ENCODE peak calls at places on chromosomes 7 and 10, in five cellular contexts. One of them, this sample, is unnamed.

GRCh38 chr7:55432937-55433784 is 68.0 kb downstream of the LANCL2 start:
- DNase-seq in RWPE1: peak; percentile 79
- DNase-seq in body of pancreas: no peak
- DNase-seq in suprapubic skin: no peak
- DNase-seq in substantia nigra: no peak
- DNase-seq in this sample: peak; percentile 63

GRCh38 chr10:57973451-57973850 is 294.2 kb downstream of the IPMK start:
- DNase-seq in suprapubic skin: no peak
- DNase-seq in RWPE1: no peak
- DNase-seq in body of pancreas: no peak
- DNase-seq in substantia nigra: no peak
- DNase-seq in this sample: no peak

GRCh38 chr7:80312139-80312661 is 177.6 kb downstream of the GNAI1 start:
- DNase-seq in suprapubic skin: no peak
- DNase-seq in RWPE1: peak; percentile 62
- DNase-seq in body of pancreas: peak; percentile 32
- DNase-seq in substantia nigra: no peak
- DNase-seq in this sample: peak; percentile 53

GRCh38 chr10:34033067-34033466 is 698.6 kb upstream of the NRP1 start:
- DNase-seq in body of pancreas: no peak
- DNase-seq in suprapubic skin: no peak
- DNase-seq in RWPE1: peak; percentile 66
- DNase-seq in substantia nigra: no peak
- DNase-seq in this sample: no peak

GRCh38 chr7:78121878-78122277 is 323.3 kb downstream of the PHTF2 start:
- DNase-seq in RWPE1: no peak
- DNase-seq in body of pancreas: no peak
- DNase-seq in suprapubic skin: no peak
- DNase-seq in substantia nigra: no peak
- DNase-seq in this sample: no peak

GRCh38 chr10:114715171-114715670 is 57.1 kb upstream of the ABLIM1 start:
- DNase-seq in substantia nigra: no peak
- DNase-seq in RWPE1: no peak
- DNase-seq in body of pancreas: no peak
- DNase-seq in suprapubic skin: no peak
- DNase-seq in this sample: peak; percentile 57

GRCh38 chr7:67738-68395 is 124.5 kb upstream of the FAM20C start:
- DNase-seq in body of pancreas: peak; percentile 4
- DNase-seq in suprapubic skin: peak; percentile 55
- DNase-seq in substantia nigra: no peak
- DNase-seq in RWPE1: no peak
- DNase-seq in this sample: no peak

GRCh38 chr10:79358811-79359210 is 11.5 kb downstream of the PPIF start:
- DNase-seq in body of pancreas: peak; percentile 71
- DNase-seq in suprapubic skin: no peak
- DNase-seq in substantia nigra: no peak
- DNase-seq in RWPE1: no peak
- DNase-seq in this sample: peak; percentile 85

GRCh38 chr10:3455385-3456334 is 283.1 kb upstream of the PITRM1 start:
- DNase-seq in RWPE1: no peak
- DNase-seq in substantia nigra: no peak
- DNase-seq in body of pancreas: no peak
- DNase-seq in suprapubic skin: no peak
- DNase-seq in this sample: peak; percentile 94

GRCh38 chr10:31419394-31420063 is 100.5 kb downstream of the ZEB1 start:
- DNase-seq in substantia nigra: no peak
- DNase-seq in body of pancreas: no peak
- DNase-seq in suprapubic skin: no peak
- DNase-seq in RWPE1: no peak
- DNase-seq in this sample: peak; percentile 82

GRCh38 chr7:17144313-17144712 is 154.1 kb upstream of the AHR start:
- DNase-seq in suprapubic skin: no peak
- DNase-seq in substantia nigra: no peak
- DNase-seq in RWPE1: peak; percentile 59
- DNase-seq in body of pancreas: no peak
- DNase-seq in this sample: no peak

GRCh38 chr7:87570178-87570577 is 30.5 kb downstream of the ABCB1 start:
- DNase-seq in suprapubic skin: no peak
- DNase-seq in substantia nigra: no peak
- DNase-seq in body of pancreas: no peak
- DNase-seq in RWPE1: peak; percentile 5
- DNase-seq in this sample: no peak

GRCh38 chr10:49325131-49325915 is 26.4 kb downstream of the C10orf71 start:
- DNase-seq in substantia nigra: no peak
- DNase-seq in suprapubic skin: peak; percentile 47
- DNase-seq in body of pancreas: no peak
- DNase-seq in RWPE1: no peak
- DNase-seq in this sample: no peak

GRCh38 chr7:96361116-96361857 is 39.4 kb upstream of the SLC25A13 start:
- DNase-seq in RWPE1: no peak
- DNase-seq in suprapubic skin: no peak
- DNase-seq in body of pancreas: no peak
- DNase-seq in substantia nigra: no peak
- DNase-seq in this sample: no peak

GRCh38 chr7:106059556-106059955 is 52.6 kb downstream of the SYPL1 start:
- DNase-seq in RWPE1: no peak
- DNase-seq in substantia nigra: no peak
- DNase-seq in suprapubic skin: no peak
- DNase-seq in body of pancreas: no peak
- DNase-seq in this sample: no peak

GRCh38 chr10:16809074-16809718 is 8.0 kb downstream of the RSU1 start:
- DNase-seq in substantia nigra: no peak
- DNase-seq in body of pancreas: peak; percentile 54
- DNase-seq in RWPE1: no peak
- DNase-seq in suprapubic skin: no peak
- DNase-seq in this sample: peak; percentile 26

GRCh38 chr7:29277436-29278215 is 83.1 kb downstream of the CHN2 start:
- DNase-seq in suprapubic skin: no peak
- DNase-seq in body of pancreas: peak; percentile 88
- DNase-seq in RWPE1: no peak
- DNase-seq in substantia nigra: no peak
- DNase-seq in this sample: no peak

GRCh38 chr7:2108501-2109250 is 124.1 kb downstream of the MAD1L1 start:
- DNase-seq in RWPE1: no peak
- DNase-seq in substantia nigra: no peak
- DNase-seq in suprapubic skin: no peak
- DNase-seq in body of pancreas: no peak
- DNase-seq in this sample: no peak

GRCh38 chr7:85396676-85397075 is 209.8 kb upstream of the SEMA3D start:
- DNase-seq in substantia nigra: no peak
- DNase-seq in RWPE1: no peak
- DNase-seq in suprapubic skin: no peak
- DNase-seq in body of pancreas: no peak
- DNase-seq in this sample: no peak

DNA sequence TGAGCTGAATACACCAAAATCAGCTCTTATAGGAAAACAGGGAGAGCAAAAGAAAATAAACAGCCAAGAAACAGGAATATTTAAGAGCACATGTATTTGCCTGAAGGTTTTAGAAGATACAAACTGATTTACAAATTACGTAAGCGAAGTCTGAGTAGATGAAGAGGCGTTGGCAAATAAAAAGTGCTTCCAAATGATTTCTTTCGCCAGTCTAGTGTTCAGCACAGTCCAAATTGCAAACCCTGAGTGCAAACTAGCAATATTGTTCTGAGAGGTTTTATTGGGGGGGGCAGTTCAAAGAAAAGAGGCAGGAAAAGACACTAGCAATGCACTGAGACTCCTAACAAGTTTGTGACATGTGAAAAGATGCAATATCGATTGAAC is 8.1 kb downstream of the PRKAG2 start:
- DNase-seq in body of pancreas: no peak
- DNase-seq in substantia nigra: no peak
- DNase-seq in RWPE1: no peak
- DNase-seq in suprapubic skin: no peak
- DNase-seq in this sample: no peak
- H3K27ac ChIP-seq in body of pancreas: peak overlapping the region; percentile 68
- H3K27ac ChIP-seq in substantia nigra: no peak overlapping the region
- H3K27ac ChIP-seq in RWPE1: no peak overlapping the region
- H3K27ac ChIP-seq in suprapubic skin: peak overlapping the region; percentile 48
- H3K27ac ChIP-seq in this sample: no peak overlapping the region

GRCh38 chr10:61304751-61305150 is 148.4 kb downstream of the TMEM26 start:
- DNase-seq in body of pancreas: no peak
- DNase-seq in RWPE1: no peak
- DNase-seq in substantia nigra: no peak
- DNase-seq in suprapubic skin: no peak
- DNase-seq in this sample: no peak
- H3K27ac ChIP-seq in body of pancreas: no peak overlapping the region
- H3K27ac ChIP-seq in RWPE1: no peak overlapping the region
- H3K27ac ChIP-seq in substantia nigra: no peak overlapping the region
- H3K27ac ChIP-seq in suprapubic skin: no peak overlapping the region
- H3K27ac ChIP-seq in this sample: no peak overlapping the region

DNA sequence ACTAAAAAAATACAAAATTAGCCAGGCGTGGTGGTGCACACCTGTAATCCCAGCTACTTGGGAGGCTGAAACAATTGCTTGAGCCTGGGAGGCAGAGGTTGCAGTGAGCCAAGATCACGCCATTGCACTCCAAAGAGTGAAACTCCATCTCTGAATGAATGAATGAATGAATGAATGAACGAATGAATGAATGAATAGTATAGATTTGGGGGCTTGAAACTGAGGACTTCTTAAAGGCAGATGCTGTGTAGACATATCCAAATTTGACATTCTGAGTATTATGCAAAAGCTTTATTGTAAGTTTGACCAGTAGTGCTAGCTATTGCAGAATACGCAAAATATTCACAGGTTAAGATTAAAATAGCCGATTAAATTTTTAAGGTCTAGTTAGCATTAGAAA is 30.8 kb upstream of the ST7 start:
- DNase-seq in RWPE1: no peak
- DNase-seq in substantia nigra: no peak
- DNase-seq in suprapubic skin: no peak
- DNase-seq in body of pancreas: no peak
- DNase-seq in this sample: no peak
- H3K27ac ChIP-seq in RWPE1: no peak overlapping the region
- H3K27ac ChIP-seq in substantia nigra: no peak overlapping the region
- H3K27ac ChIP-seq in suprapubic skin: no peak overlapping the region
- H3K27ac ChIP-seq in body of pancreas: no peak overlapping the region
- H3K27ac ChIP-seq in this sample: no peak overlapping the region

DNA sequence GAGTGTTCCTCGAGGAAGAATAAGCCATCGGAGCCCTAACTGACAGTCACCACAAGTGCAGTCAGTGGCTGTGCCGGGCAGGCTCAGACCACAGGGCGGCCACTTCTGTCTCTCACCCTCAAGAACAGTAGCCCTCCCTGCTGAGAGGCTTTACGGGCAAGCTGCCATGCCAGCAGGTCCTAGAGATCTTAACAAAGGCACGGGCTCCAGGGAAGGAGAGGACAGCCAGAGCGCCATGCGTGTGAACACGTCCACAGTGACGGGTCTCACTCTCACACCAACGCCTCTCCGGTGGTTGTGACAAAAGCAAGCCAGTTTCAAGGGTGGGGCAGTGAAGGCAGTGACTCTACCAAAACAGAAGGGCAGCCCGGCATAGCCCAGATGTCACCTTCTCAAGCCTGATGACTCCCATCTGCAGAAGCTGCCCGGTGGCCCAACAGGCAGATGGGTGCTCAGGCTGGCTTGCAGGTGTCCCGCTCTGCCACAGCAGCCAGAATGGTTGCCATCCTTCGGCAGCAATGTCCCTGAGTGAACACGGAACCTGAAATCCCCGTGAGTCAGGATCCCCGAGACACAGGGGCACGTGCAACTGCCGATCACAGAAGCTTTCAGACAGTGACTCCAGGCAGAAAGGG is 102.0 kb downstream of the FAM53B start:
- DNase-seq in body of pancreas: no peak
- DNase-seq in substantia nigra: no peak
- DNase-seq in RWPE1: no peak
- DNase-seq in suprapubic skin: no peak
- DNase-seq in this sample: no peak
- H3K27ac ChIP-seq in body of pancreas: no peak overlapping the region
- H3K27ac ChIP-seq in substantia nigra: peak overlapping the region; percentile 98
- H3K27ac ChIP-seq in RWPE1: peak overlapping the region; percentile 80
- H3K27ac ChIP-seq in suprapubic skin: peak overlapping the region; percentile 66
- H3K27ac ChIP-seq in this sample: no peak overlapping the region

DNA sequence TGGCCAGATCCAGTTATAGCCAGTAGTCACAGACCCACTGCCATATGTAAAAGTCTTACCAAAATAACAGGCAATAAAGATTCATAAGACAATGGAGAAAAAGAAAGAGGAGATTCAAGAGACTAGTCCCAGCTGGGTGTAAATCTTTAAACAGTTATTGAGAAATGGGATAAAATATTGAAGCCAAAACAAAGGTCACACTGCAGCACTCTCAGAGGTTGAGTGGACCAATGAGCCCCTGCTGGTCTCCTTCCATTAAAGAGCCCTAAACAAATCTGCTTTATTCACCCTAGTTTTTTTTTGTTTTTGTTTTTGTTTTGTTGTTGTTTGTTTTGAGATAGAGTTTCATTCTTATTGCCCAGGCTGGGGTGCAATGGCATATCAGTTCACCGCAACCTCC is 98.8 kb downstream of the JMJD1C start:
- DNase-seq in suprapubic skin: no peak
- DNase-seq in substantia nigra: no peak
- DNase-seq in RWPE1: no peak
- DNase-seq in body of pancreas: no peak
- DNase-seq in this sample: no peak
- H3K27ac ChIP-seq in suprapubic skin: no peak overlapping the region
- H3K27ac ChIP-seq in substantia nigra: no peak overlapping the region
- H3K27ac ChIP-seq in RWPE1: no peak overlapping the region
- H3K27ac ChIP-seq in body of pancreas: no peak overlapping the region
- H3K27ac ChIP-seq in this sample: no peak overlapping the region

DNA sequence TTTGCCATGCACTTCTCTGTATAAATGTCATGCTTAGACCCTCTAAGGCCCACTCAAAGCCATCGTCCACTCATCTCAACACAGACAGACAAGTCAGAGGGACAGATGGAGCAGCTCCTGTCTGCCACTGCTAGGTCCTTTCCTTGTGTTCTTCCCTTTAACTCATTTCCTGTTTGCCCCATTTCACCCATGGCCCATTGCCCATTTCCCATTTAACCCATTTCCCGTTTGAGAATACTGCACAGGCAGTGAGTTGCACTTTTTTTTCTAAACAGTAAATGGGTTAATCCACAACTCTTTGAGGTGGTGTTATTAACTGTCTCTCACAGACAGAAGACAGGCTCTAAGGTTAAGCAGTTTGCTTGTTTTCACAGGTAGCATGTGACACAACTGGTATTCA is 179.3 kb downstream of the NPSR1 start:
- DNase-seq in RWPE1: no peak
- DNase-seq in substantia nigra: no peak
- DNase-seq in body of pancreas: no peak
- DNase-seq in suprapubic skin: no peak
- DNase-seq in this sample: no peak
- H3K27ac ChIP-seq in RWPE1: no peak overlapping the region
- H3K27ac ChIP-seq in substantia nigra: no peak overlapping the region
- H3K27ac ChIP-seq in body of pancreas: no peak overlapping the region
- H3K27ac ChIP-seq in suprapubic skin: no peak overlapping the region
- H3K27ac ChIP-seq in this sample: no peak overlapping the region

GRCh38 chr10:44356139-44357115 is 28.5 kb downstream of the CXCL12 start:
- DNase-seq in suprapubic skin: no peak
- DNase-seq in body of pancreas: no peak
- DNase-seq in substantia nigra: no peak
- DNase-seq in RWPE1: no peak
- DNase-seq in this sample: no peak
- H3K27ac ChIP-seq in suprapubic skin: no peak overlapping the region
- H3K27ac ChIP-seq in body of pancreas: peak overlapping the region; percentile 3
- H3K27ac ChIP-seq in substantia nigra: no peak overlapping the region
- H3K27ac ChIP-seq in RWPE1: no peak overlapping the region
- H3K27ac ChIP-seq in this sample: no peak overlapping the region

GRCh38 chr10:84415539-84416244 is 87.3 kb downstream of the CCSER2 start:
- DNase-seq in suprapubic skin: no peak
- DNase-seq in body of pancreas: peak; percentile 84
- DNase-seq in substantia nigra: no peak
- DNase-seq in RWPE1: no peak
- DNase-seq in this sample: no peak
- H3K27ac ChIP-seq in suprapubic skin: no peak overlapping the region
- H3K27ac ChIP-seq in body of pancreas: peak overlapping the region; percentile 85
- H3K27ac ChIP-seq in substantia nigra: no peak overlapping the region
- H3K27ac ChIP-seq in RWPE1: peak overlapping the region; percentile 14
- H3K27ac ChIP-seq in this sample: peak overlapping the region; percentile 36

This sample was measured in trophoblast cell.